ENCODE peak calls at places on chromosomes 3 and 15, in four cellular contexts. K is GM10248, F is GM13976, H is ELF-1. T is an unnamed sample.

GRCh38 chr3:120028271-120029047 is 65.8 kb downstream of the GSK3B start:
- DNase-seq in K (no peak), F (no peak), H (peak; percentile 23), T (no peak)

GRCh38 chr15:100520132-100520921 is 8.4 kb downstream of the CERS3 start:
- DNase-seq in K (no peak), F (no peak), H (no peak), T (no peak)

GRCh38 chr3:196501316-196502064 is 2.1 kb downstream of the RNF168 start:
- DNase-seq in K (no peak), F (no peak), H (no peak), T (no peak)

GRCh38 chr3:184230603-184231528 is 1.5 kb downstream of the VWA5B2 start:
- DNase-seq in K (no peak), F (no peak), H (no peak), T (no peak)

GRCh38 chr3:119937229-119937628 is 155.3 kb downstream of the NR1I2 start:
- DNase-seq in K (peak; percentile 53), F (peak; percentile 47), H (no peak), T (no peak)

GRCh38 chr15:63945838-63946298 is 100.4 kb downstream of the DAPK2 start:
- DNase-seq in K (no peak), F (no peak), H (no peak), T (no peak)

GRCh38 chr3:9732080-9732752 is 681 bp downstream of the BRPF1 start:
- DNase-seq in K (peak; percentile 32), F (peak; percentile 56), H (peak; percentile 30), T (peak; percentile 18)

GRCh38 chr3:66618066-66618465 is 117.2 kb upstream of the LRIG1 start:
- DNase-seq in K (no peak), F (no peak), H (no peak), T (peak; percentile 54)

GRCh38 chr3:11143476-11143875 is 10.8 kb upstream of the HRH1 start:
- DNase-seq in K (no peak), F (no peak), H (no peak), T (no peak)

T was measured in AG08395.